ENCODE peak calls at places on chromosomes 6 and 20, in eight cellular contexts. A, T, N, L, E, R, D and P are unnamed samples. For H3K36me3, the result is how much of the 10 kb centered on the place peaks cover.

GRCh38 chr20:32440758-32441078 is 82.6 kb downstream of the ASXL1 start:
- DNase-seq in T (no peak), A (no peak), E (no peak), D (no peak), L (no peak), R (no peak), N (no peak), P (no peak)

GRCh38 chr6:37038297-37039198 is 33.1 kb downstream of the FGD2 start:
- DNase-seq in R (no peak), T (no peak), E (peak), N (no peak), D (no peak), L (peak), A (no peak), P (no peak)

GRCh38 chr20:57389695-57390603 is 1.2 kb upstream of the RBM38 start:
- DNase-seq in R (no peak), E (no peak), A (no peak), N (peak), T (no peak), L (peak), D (peak), P (peak)

GRCh38 chr20:48066256-48066655 is 281.0 kb upstream of the SULF2 start:
- DNase-seq in L (no peak), D (no peak), T (no peak), R (peak), A (no peak), E (peak), N (no peak), P (no peak)

GRCh38 chr6:139152088-139152891 is 17.4 kb downstream of the HECA start:
- DNase-seq in A (no peak), T (no peak), N (no peak), D (no peak), L (no peak), E (no peak), R (no peak), P (no peak)

GRCh38 chr20:61161649-61162210 is 90.3 kb upstream of the CDH4 start:
- DNase-seq in L (no peak), T (no peak), R (no peak), E (peak), D (no peak), N (no peak), A (no peak), P (no peak)

GRCh38 chr20:23097636-23098580 is 11.8 kb upstream of the CD93 start:
- DNase-seq in L (no peak), T (no peak), E (no peak), R (no peak), A (peak), D (no peak), N (no peak), P (no peak)

GRCh38 chr6:114762145-114762544 is 419.3 kb upstream of the HS3ST5 start:
- DNase-seq in L (no peak), N (no peak), T (no peak), D (no peak), E (no peak), A (no peak), R (no peak), P (no peak)

GRCh38 chr20:14288341-14289330 is 48.8 kb downstream of the FLRT3 start:
- DNase-seq in E (peak), N (no peak), R (peak), D (no peak), A (no peak), L (no peak), T (no peak), P (no peak)

GRCh38 chr20:44070139-44070900 is 116.7 kb downstream of the JPH2 start:
- DNase-seq in R (no peak), T (no peak), L (no peak), A (no peak), E (no peak), N (peak), D (peak), P (peak)

GRCh38 chr20:41837669-41838224 is 219.6 kb upstream of the CHD6 start:
- DNase-seq in N (no peak), T (no peak), A (no peak), L (no peak), E (no peak), D (no peak), R (no peak), P (no peak)

GRCh38 chr6:110355727-110356126 is 2.4 kb downstream of the METTL24 start:
- DNase-seq in R (no peak), E (no peak), L (no peak), T (no peak), N (no peak), A (no peak), D (no peak), P (no peak)

GRCh38 chr6:110358536-110359148 is 493 bp upstream of the METTL24 start:
- DNase-seq in D (no peak), R (no peak), E (peak), N (no peak), T (no peak), L (no peak), A (no peak), P (no peak)

GRCh38 chr6:110357696-110358535 is at the start of gene METTL24:
- DNase-seq in A (no peak), T (no peak), R (no peak), L (peak), N (peak), D (peak), E (peak), P (no peak)

GRCh38 chr6:110356778-110357177 is 1.4 kb downstream of the METTL24 start:
- DNase-seq in R (no peak), N (no peak), A (no peak), L (no peak), T (no peak), E (no peak), D (no peak), P (no peak)

GRCh38 chr6:110357298-110357695 is 852 bp downstream of the METTL24 start:
- DNase-seq in D (no peak), E (no peak), N (no peak), T (no peak), L (no peak), R (no peak), A (no peak), P (no peak)
- H3K4me3 ChIP-seq in D (peak), E (peak), N (peak), T (no peak), L (peak), R (peak), A (peak), P (peak)

DNA sequence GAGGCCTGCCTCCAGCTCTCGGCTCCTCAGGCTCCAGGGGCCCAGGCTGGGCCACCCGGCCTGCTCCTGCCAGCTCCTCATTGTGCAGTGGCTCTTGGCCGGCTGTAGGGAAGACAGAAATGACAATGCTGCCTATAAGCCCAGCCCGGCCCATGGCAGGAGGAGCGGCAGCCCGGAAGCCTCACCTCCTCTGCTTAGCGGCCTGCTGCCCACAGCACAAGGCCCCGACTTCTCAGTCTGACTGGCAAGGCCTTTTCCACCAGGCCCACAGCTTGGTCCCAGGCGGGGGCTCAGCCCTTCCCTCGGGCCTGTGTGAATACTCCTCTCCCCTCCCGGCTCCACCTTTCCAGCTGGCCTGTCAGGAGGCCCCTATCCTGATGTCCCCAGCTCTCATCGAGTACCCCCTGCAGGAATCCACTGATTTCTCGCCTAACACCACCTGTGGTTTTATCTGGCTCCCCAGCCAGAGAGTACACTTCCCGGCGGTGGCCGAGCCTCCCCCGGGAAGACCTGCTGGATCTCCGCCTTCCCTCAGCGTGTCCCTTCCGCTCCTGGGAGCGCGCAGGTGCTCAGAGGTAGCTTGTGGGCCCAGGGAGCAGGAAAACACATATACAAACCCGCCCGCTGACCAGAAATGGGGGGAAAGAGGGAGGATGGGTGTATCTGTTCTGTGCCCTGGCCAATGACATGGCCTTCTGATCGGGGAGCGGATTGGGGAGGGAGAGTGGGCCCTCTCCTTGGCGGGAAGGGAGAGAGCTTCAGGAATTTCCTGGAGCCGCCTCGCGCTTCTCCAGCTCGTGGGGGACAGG is 963 bp downstream of the DDRGK1 start:
- DNase-seq in A (no peak), D (no peak), T (peak), L (no peak), R (peak), E (peak), N (no peak), P (no peak)
- H3K27ac ChIP-seq in A (peak), D (peak), T (peak), L (peak), R (peak), E (peak), N (peak), P (peak)

GRCh38 chr20:63945031-63945658 is 11.1 kb downstream of the UCKL1 start:
- DNase-seq in R (no peak), T (no peak), N (peak), A (no peak), D (no peak), E (no peak), L (no peak), P (no peak)

GRCh38 chr20:63943007-63943807 is 13.0 kb downstream of the UCKL1 start:
- DNase-seq in E (no peak), N (peak), A (no peak), L (no peak), R (no peak), D (no peak), T (no peak), P (peak)

GRCh38 chr20:63942250-63943006 is 13.8 kb downstream of the UCKL1 start:
- DNase-seq in E (peak), L (peak), R (peak), D (peak), A (no peak), T (peak), N (peak), P (peak)

GRCh38 chr20:63943808-63944077 is 12.5 kb downstream of the UCKL1 start:
- DNase-seq in E (no peak), R (no peak), N (peak), A (no peak), L (no peak), D (no peak), T (no peak), P (no peak)

GRCh38 chr20:63944078-63944941 is 11.9 kb downstream of the UCKL1 start:
- DNase-seq in A (no peak), E (no peak), N (peak), L (no peak), D (no peak), T (no peak), R (no peak), P (no peak)
- H3K36me3 ChIP-seq in A (under half), E (under half), N (half or more), L (half or more), D (under half), T (under half), R (under half), P (under half)

GRCh38 chr6:156783958-156784357 is 6.8 kb downstream of the ARID1B start:
- DNase-seq in A (no peak), T (no peak), N (no peak), E (no peak), L (no peak), D (no peak), R (peak), P (no peak)
- H3K4me3 ChIP-seq in A (peak), T (peak), N (no peak), E (peak), L (no peak), D (no peak), R (peak), P (no peak)

GRCh38 chr6:31010393-31011060 is at the start of gene MUC22:
- DNase-seq in T (no peak), L (no peak), R (peak), A (no peak), E (peak), D (no peak), N (no peak), P (no peak)

GRCh38 chr6:31007694-31008093 is 2.6 kb upstream of the MUC22 start:
- DNase-seq in D (no peak), R (peak), A (no peak), E (peak), L (no peak), T (no peak), N (no peak), P (no peak)

GRCh38 chr6:31005249-31006020 is 4.8 kb upstream of the MUC22 start:
- DNase-seq in A (no peak), N (no peak), L (peak), D (no peak), R (no peak), E (no peak), T (no peak), P (no peak)

GRCh38 chr6:31009731-31010130 is 543 bp upstream of the MUC22 start:
- DNase-seq in D (no peak), N (no peak), R (no peak), T (no peak), L (no peak), E (no peak), A (no peak), P (no peak)

DNA sequence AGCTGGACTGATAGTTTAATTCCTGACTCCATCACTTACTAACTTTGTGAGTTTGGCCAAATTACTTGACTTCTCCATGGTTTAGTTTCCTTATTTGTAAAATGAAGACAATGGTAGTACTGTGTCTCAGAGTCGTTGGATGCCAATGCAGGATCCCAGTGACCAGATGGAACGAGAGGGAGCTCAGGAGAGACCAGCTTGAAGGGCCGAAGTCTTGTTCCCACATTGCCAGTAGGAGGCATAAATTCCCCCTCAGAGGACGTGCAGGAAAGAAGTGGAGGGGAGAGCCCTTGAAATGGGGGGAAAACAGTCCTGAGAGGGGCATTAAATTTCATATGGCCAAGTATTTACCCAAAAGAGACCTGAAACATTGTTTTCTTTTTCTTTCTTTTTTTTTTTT is 2.1 kb upstream of the MUC22 start:
- DNase-seq in T (no peak), A (no peak), L (no peak), D (no peak), E (no peak), R (no peak), N (no peak), P (no peak)
- H3K27ac ChIP-seq in T (no peak), A (no peak), L (no peak), D (no peak), E (no peak), R (no peak), N (peak), P (no peak)

GRCh38 chr6:53259860-53260580 is 88.7 kb downstream of the ELOVL5 start:
- DNase-seq in R (no peak), T (no peak), L (no peak), N (no peak), A (no peak), D (no peak), E (no peak), P (no peak)

GRCh38 chr6:53266553-53267090 is 82.1 kb downstream of the ELOVL5 start:
- DNase-seq in T (no peak), N (no peak), A (no peak), L (no peak), E (no peak), D (no peak), R (no peak), P (no peak)

GRCh38 chr6:53264915-53265615 is 83.7 kb downstream of the ELOVL5 start:
- DNase-seq in D (no peak), L (no peak), T (no peak), N (no peak), A (no peak), E (no peak), R (no peak), P (no peak)

GRCh38 chr6:53264337-53264736 is 84.4 kb downstream of the ELOVL5 start:
- DNase-seq in E (no peak), L (no peak), A (no peak), N (no peak), T (no peak), R (no peak), D (no peak), P (no peak)

DNA sequence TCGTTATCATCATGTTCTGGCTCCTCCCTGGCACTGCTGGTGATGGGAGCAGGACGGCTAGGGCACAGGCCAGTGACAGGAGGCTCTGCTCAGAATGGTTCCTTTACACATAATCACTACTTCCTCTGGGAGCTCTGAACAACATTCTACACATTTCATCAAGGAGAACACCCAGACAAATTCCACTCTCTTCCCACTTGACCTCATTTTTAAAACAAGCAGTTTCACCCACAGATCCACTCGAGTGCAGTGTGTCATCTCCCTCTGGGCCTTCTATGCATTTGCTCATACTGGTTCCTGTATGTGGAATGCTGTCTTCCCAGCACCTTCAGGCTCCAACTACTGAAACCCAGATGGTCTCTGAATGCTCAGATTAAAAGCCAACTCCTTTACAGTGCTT is 84.8 kb downstream of the ELOVL5 start:
- DNase-seq in N (no peak), A (no peak), T (no peak), E (peak), L (no peak), R (no peak), D (no peak), P (no peak)
- H3K36me3 ChIP-seq in N (half or more), A (under half), T (half or more), E (under half), L (half or more), R (under half), D (half or more), P (under half)

DNA sequence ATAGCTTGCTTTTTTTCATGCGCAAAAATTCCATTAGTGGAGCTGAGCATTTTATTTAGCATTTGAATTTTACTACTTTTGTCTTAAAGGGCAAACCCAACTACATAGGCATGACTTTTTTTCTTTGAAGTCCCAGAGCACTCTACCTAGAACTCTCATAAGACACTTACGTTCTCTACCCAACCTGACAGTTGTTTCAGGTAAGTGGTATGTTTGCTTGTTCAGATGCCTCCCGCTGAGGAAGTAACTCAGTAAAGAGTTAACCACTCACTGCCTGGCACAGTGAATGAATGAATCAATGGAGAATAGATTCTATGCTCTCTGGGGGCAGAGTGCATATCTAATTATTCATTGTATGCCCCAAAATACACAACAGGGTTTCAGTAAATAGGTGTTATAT is 212.3 kb upstream of the PRDM1 start:
- DNase-seq in R (no peak), D (no peak), N (no peak), A (no peak), E (no peak), T (peak), L (no peak), P (no peak)
- H3K4me3 ChIP-seq in R (no peak), D (no peak), N (no peak), A (no peak), E (no peak), T (peak), L (no peak), P (no peak)

DNA sequence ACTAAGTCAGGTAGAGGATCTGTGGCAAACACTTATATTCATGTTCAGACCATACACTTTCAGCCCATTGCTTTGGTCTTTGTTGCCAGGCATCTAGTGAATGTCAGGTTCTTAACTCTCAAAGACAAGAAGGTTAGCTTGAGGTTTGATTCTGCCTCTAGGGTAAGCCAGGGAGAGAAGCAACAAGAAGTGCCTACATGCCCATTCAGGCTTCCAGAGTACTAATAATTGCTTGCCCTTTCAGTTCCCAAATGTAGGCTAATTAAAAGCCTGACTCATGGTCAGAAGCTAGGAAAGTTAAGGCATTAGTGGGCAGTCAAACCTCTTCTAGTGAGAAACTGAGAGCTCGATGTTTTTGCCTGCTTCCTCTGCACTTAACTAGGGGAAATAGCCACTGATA is 492.4 kb downstream of the PKHD1 start:
- DNase-seq in D (no peak), E (no peak), L (no peak), N (no peak), A (no peak), T (no peak), R (peak), P (no peak)
- H3K27ac ChIP-seq in D (no peak), E (no peak), L (no peak), N (no peak), A (no peak), T (no peak), R (no peak), P (no peak)

GRCh38 chr6:28340310-28340709 is 4.4 kb upstream of the ZSCAN31 start:
- DNase-seq in R (no peak), T (no peak), N (no peak), L (no peak), A (no peak), E (no peak), D (no peak), P (no peak)
- H3K36me3 ChIP-seq in R (under half), T (under half), N (under half), L (under half), A (under half), E (under half), D (under half), P (under half)